ENCODE peak calls at places on chromosomes 6 and 20, in four cellular contexts. H is NCI-H460, B is NB4, E is pancreas. A is an unnamed sample.

GRCh38 chr6:148814869-148815268 is 68.0 kb downstream of the UST start:
- DNase-seq in H (no peak), B (no peak), E (no peak), A (no peak)

GRCh38 chr6:111764238-111765182 is 108.7 kb downstream of the FYN start:
- DNase-seq in H (no peak), B (no peak), E (no peak), A (no peak)

GRCh38 chr6:75524322-75524972 is 30.8 kb upstream of the FILIP1 start:
- DNase-seq in H (peak), B (no peak), E (no peak), A (peak)

GRCh38 chr6:72861059-72861458 is 239.2 kb downstream of the KCNQ5 start:
- DNase-seq in H (no peak), B (no peak), E (no peak), A (no peak)

GRCh38 chr6:89597372-89597771 is 41.2 kb downstream of the LYRM2 start:
- DNase-seq in H (no peak), B (no peak), E (no peak), A (no peak)

GRCh38 chr6:139271056-139271455 is 20.7 kb downstream of the TXLNB start:
- DNase-seq in H (peak), B (no peak), E (no peak), A (no peak)

GRCh38 chr6:16216501-16217155 is 21.8 kb upstream of the GMPR start:
- DNase-seq in H (no peak), B (no peak), E (no peak), A (no peak)

GRCh38 chr6:41059569-41059968 is 6.6 kb downstream of the APOBEC2 start:
- DNase-seq in H (no peak), B (no peak), E (no peak), A (no peak)

GRCh38 chr6:121651420-121651819 is 216.0 kb downstream of the GJA1 start:
- DNase-seq in H (no peak), B (peak), E (no peak), A (no peak)

GRCh38 chr20:50111120-50111828 is 1.7 kb downstream of the UBE2V1 start:
- DNase-seq in H (no peak), B (no peak), E (no peak), A (no peak)

GRCh38 chr6:32114853-32115252 is 5.7 kb upstream of the TNXB start:
- DNase-seq in H (no peak), B (no peak), E (no peak), A (no peak)